ENCODE peak calls at places on chromosomes 7 and 10, in eight cellular contexts. J is endothelial cell of umbilical vein, V is suprapubic skin, S is spleen, L is stomach, K is upper lobe of left lung, T is H1, C is prostate gland. X is an unnamed sample.

GRCh38 chr7:4103352-4104091 is 578.6 kb upstream of the FOXK1 start:
- DNase-seq in J (peak), V (no peak), S (peak), L (no peak), K (no peak), T (peak), C (no peak), X (no peak)

GRCh38 chr10:7881119-7881518 is 62.8 kb downstream of the TAF3 start:
- DNase-seq in J (no peak), V (no peak), S (no peak), L (no peak), K (no peak), T (no peak), C (no peak), X (no peak)

GRCh38 chr10:68231106-68231901 is 609 bp downstream of the ATOH7 start:
- DNase-seq in J (peak), V (peak), S (peak), L (peak), K (peak), T (peak), C (peak), X (peak)

GRCh38 chr7:144038887-144039286 is 9.9 kb upstream of the OR2A5 start:
- DNase-seq in J (no peak), V (no peak), S (no peak), L (no peak), K (no peak), T (no peak), C (no peak), X (no peak)

GRCh38 chr7:36673703-36674102 is 50.6 kb downstream of the AOAH start:
- DNase-seq in J (no peak), V (no peak), S (no peak), L (no peak), K (no peak), T (no peak), C (no peak), X (no peak)

GRCh38 chr7:140641532-140642191 is 1.0 kb upstream of the DENND2A start:
- DNase-seq in J (no peak), V (peak), S (no peak), L (no peak), K (no peak), T (no peak), C (no peak), X (no peak)

GRCh38 chr7:39560997-39561396 is 5.2 kb upstream of the YAE1 start:
- DNase-seq in J (no peak), V (no peak), S (no peak), L (no peak), K (no peak), T (no peak), C (no peak), X (no peak)

GRCh38 chr10:45451407-45451806 is 77.4 kb downstream of the ALOX5 start:
- DNase-seq in J (no peak), V (no peak), S (no peak), L (no peak), K (no peak), T (no peak), C (no peak), X (no peak)

GRCh38 chr7:27697861-27698430 is 35.3 kb upstream of the HIBADH start:
- DNase-seq in J (peak), V (no peak), S (peak), L (peak), K (peak), T (no peak), C (no peak), X (peak)

GRCh38 chr7:105195891-105196290 is 181.9 kb downstream of the KMT2E start:
- DNase-seq in J (no peak), V (no peak), S (no peak), L (no peak), K (no peak), T (no peak), C (no peak), X (no peak)

GRCh38 chr10:113880236-113880635 is 25.8 kb downstream of the NHLRC2 start:
- DNase-seq in J (peak), V (no peak), S (no peak), L (no peak), K (no peak), T (no peak), C (no peak), X (no peak)

GRCh38 chr10:100101526-100102076 is 19.9 kb upstream of the CPN1 start:
- DNase-seq in J (peak), V (no peak), S (no peak), L (no peak), K (no peak), T (no peak), C (no peak), X (peak)

GRCh38 chr7:123190109-123190831 is 9.5 kb downstream of the SLC13A1 start:
- DNase-seq in J (no peak), V (no peak), S (no peak), L (no peak), K (no peak), T (no peak), C (no peak), X (no peak)

GRCh38 chr10:26839966-26840627 is 20.7 kb downstream of the ABI1 start:
- DNase-seq in J (no peak), V (no peak), S (no peak), L (no peak), K (no peak), T (no peak), C (no peak), X (no peak)

GRCh38 chr7:79997345-79997744 is 137.3 kb upstream of the GNAI1 start:
- DNase-seq in J (no peak), V (no peak), S (no peak), L (no peak), K (no peak), T (no peak), C (no peak), X (no peak)

GRCh38 chr10:96613565-96613964 is 26.8 kb upstream of the TM9SF3 start:
- DNase-seq in J (no peak), V (no peak), S (no peak), L (no peak), K (no peak), T (no peak), C (no peak), X (no peak)

GRCh38 chr7:100397336-100398081 is 24.2 kb downstream of the PILRA start:
- DNase-seq in J (no peak), V (no peak), S (peak), L (no peak), K (no peak), T (peak), C (no peak), X (no peak)

GRCh38 chr10:62916157-62916603 is 100.0 kb upstream of the EGR2 start:
- DNase-seq in J (no peak), V (no peak), S (no peak), L (no peak), K (no peak), T (no peak), C (no peak), X (no peak)

GRCh38 chr7:26551740-26552139 is 260.1 kb downstream of the SNX10 start:
- DNase-seq in J (no peak), V (no peak), S (no peak), L (no peak), K (no peak), T (no peak), C (no peak), X (no peak)

GRCh38 chr10:89450901-89451300 is 36.5 kb downstream of the IFIT5 start:
- DNase-seq in J (no peak), V (no peak), S (no peak), L (no peak), K (no peak), T (no peak), C (no peak), X (no peak)

GRCh38 chr7:138074540-138074939 is 1.7 kb upstream of the AKR1D1 start:
- DNase-seq in J (no peak), V (no peak), S (no peak), L (no peak), K (no peak), T (no peak), C (no peak), X (no peak)

GRCh38 chr10:59753267-59753666 is at the start of gene MRLN:
- DNase-seq in J (no peak), V (no peak), S (no peak), L (no peak), K (no peak), T (no peak), C (no peak), X (no peak)

GRCh38 chr7:155788616-155789000 is 23.7 kb downstream of the SHH start:
- DNase-seq in J (no peak), V (peak), S (peak), L (no peak), K (no peak), T (no peak), C (no peak), X (no peak)

GRCh38 chr10:43949351-43949750 is 300.7 kb upstream of the ZNF32 start:
- DNase-seq in J (peak), V (no peak), S (no peak), L (no peak), K (no peak), T (no peak), C (no peak), X (no peak)

DNA sequence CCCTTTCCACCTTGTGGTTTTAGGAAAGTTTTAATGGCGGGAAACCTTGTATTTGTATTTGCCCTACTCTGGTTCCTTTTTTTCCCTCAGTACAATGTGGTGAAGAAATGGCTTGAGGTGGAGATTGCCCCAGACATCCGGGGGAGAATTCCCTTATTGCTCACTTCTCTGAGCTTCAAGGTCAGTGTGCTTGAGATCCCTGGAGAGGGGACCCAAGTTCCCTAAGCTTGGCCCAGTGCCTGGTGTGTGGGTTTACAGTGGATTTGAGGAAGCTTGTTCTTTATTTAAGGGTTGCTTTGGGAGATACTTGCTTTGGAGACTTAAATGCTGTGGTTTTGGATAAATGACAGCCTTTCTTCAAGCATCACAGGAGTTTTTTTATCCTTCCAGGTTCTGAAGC is 18.3 kb downstream of the CALHM2 start:
- DNase-seq in J (no peak), V (no peak), S (no peak), L (no peak), K (peak), T (no peak), C (no peak), X (no peak)
- TF ChIP-seq POLR2AphosphoS5 in J (no peak), V (no peak), S (no peak), L (no peak), K (no peak), T (no peak), C (no peak), X (no peak)

GRCh38 chr7:45889367-45890067 is 1.2 kb downstream of the IGFBP1 start:
- DNase-seq in J (peak), V (no peak), S (no peak), L (no peak), K (no peak), T (no peak), C (no peak), X (no peak)
- H3K4me3 ChIP-seq in J (no peak), V (no peak), S (no peak), L (no peak), K (no peak), T (peak), C (no peak), X (no peak)

GRCh38 chr7:134870781-134871180 is 91.3 kb downstream of the CALD1 start:
- DNase-seq in J (peak), V (no peak), S (no peak), L (no peak), K (no peak), T (no peak), C (no peak), X (no peak)

GRCh38 chr7:134865001-134865845 is 85.8 kb downstream of the CALD1 start:
- DNase-seq in J (no peak), V (no peak), S (no peak), L (no peak), K (no peak), T (no peak), C (no peak), X (no peak)

GRCh38 chr7:134870156-134870555 is 90.7 kb downstream of the CALD1 start:
- DNase-seq in J (no peak), V (no peak), S (no peak), L (no peak), K (no peak), T (no peak), C (no peak), X (no peak)

GRCh38 chr7:134866581-134866980 is 87.1 kb downstream of the CALD1 start:
- DNase-seq in J (peak), V (no peak), S (no peak), L (no peak), K (no peak), T (no peak), C (no peak), X (no peak)
- TF ChIP-seq POLR2AphosphoS5 in J (peak), V (no peak), S (no peak), L (no peak), K (no peak), T (no peak), C (no peak), X (no peak)

GRCh38 chr7:125254521-125254920 is 324.9 kb upstream of the POT1 start:
- DNase-seq in J (no peak), V (no peak), S (no peak), L (no peak), K (no peak), T (no peak), C (no peak), X (no peak)
- H3K4me3 ChIP-seq in J (no peak), V (no peak), S (no peak), L (no peak), K (no peak), T (no peak), C (no peak), X (no peak)

DNA sequence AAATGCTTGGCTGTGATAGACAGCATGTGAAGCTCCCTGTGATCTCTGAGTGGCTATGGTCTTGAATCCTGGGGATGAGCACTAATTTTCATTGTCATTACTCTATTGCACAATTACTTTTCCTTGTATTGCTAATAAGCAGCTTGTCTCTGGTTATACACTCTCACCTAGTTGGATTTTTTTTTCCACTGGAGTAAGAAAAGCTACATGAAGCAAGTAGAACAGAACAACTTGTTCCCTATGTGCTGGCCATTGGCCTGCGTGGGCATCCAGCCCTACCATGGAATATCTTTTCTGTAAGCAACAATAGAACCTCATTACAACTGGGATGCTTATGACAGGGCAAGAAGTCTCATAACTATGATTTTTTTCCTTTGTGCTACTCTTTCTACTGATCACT is 807.4 kb downstream of the TNS3 start:
- DNase-seq in J (no peak), V (no peak), S (no peak), L (no peak), K (no peak), T (no peak), C (no peak), X (no peak)
- TF ChIP-seq POLR2AphosphoS5 in J (no peak), V (no peak), S (no peak), L (no peak), K (no peak), T (no peak), C (peak), X (peak)

DNA sequence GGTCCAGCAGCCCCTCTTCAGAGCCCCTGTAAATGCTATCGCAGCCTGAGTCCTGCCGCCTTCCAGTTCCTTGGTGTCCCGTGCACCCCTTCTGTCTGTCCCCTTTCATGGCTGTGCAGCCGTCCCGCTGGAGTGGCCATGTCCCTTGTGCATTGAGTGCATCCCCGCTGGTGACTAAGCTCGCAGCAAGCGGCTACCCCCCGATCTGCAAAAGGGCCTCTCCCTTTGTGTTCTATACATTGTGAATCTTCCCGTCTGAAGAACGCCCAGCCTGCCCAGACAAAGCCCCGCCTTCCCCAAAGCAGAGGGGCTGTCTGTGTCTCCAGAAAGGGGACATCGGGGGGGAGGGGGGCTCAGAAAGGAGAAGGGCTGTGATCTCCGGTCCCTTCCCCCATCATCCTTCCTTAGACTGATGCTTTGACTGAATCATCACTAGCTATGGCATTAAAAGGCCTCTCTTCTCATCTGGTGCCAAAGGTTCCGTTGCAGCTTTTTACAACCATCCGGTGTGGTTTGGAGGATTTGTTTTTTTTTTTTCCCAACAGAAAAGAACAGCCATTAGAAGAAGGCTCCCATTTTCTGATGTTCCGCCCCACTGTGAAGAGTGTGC is 11.9 kb downstream of the NPTX2 start:
- DNase-seq in J (no peak), V (no peak), S (no peak), L (peak), K (no peak), T (no peak), C (no peak), X (no peak)
- H3K4me3 ChIP-seq in J (no peak), V (no peak), S (no peak), L (no peak), K (no peak), T (no peak), C (no peak), X (no peak)

X was measured in transverse colon.